ENCODE peak calls at places on chromosomes 6 and 20, in five cellular contexts. F is HepG2, I is K562, C is H1, T is GM12878. A is an unnamed sample.

GRCh38 chr6:139544699-139545052 is 170.2 kb upstream of the CITED2 start:
- DNase-seq in F (no peak), I (no peak), C (no peak), T (no peak), A (no peak)

GRCh38 chr6:119584088-119584487 is 234.5 kb upstream of the MAN1A1 start:
- DNase-seq in F (no peak), I (no peak), C (no peak), T (no peak), A (no peak)

GRCh38 chr6:5905431-5906339 is 101.0 kb downstream of the NRN1 start:
- DNase-seq in F (no peak), I (no peak), C (no peak), T (no peak), A (no peak)

GRCh38 chr6:154352898-154353585 is 3.6 kb downstream of the IPCEF1 start:
- DNase-seq in F (no peak), I (no peak), C (no peak), T (peak), A (no peak)

GRCh38 chr6:24340998-24341934 is 16.6 kb downstream of the DCDC2 start:
- DNase-seq in F (peak), I (no peak), C (no peak), T (no peak), A (no peak)

GRCh38 chr6:74931567-74931966 is 274.3 kb downstream of the COL12A1 start:
- DNase-seq in F (no peak), I (no peak), C (no peak), T (no peak), A (no peak)

GRCh38 chr20:35735828-35736470 is 6.1 kb downstream of the RBM39 start:
- DNase-seq in F (no peak), I (no peak), C (no peak), T (no peak), A (no peak)

GRCh38 chr20:25017257-25017803 is 24.8 kb upstream of the APMAP start:
- DNase-seq in F (peak), I (no peak), C (peak), T (no peak), A (no peak)

GRCh38 chr6:140979642-140980091 is 1153.1 kb upstream of the GJE1 start:
- DNase-seq in F (no peak), I (no peak), C (no peak), T (no peak), A (no peak)

GRCh38 chr6:157242791-157243190 is 80.5 kb downstream of the TMEM242 start:
- DNase-seq in F (no peak), I (no peak), C (no peak), T (no peak), A (no peak)

GRCh38 chr6:145815351-145815772 is 767 bp upstream of the FBXO30 start:
- DNase-seq in F (no peak), I (peak), C (peak), T (no peak), A (no peak)
- TF ChIP-seq SIN3A in F (no peak), I (no peak), C (no peak), T (no peak), A (no peak)

GRCh38 chr6:90286884-90287488 is 9.7 kb downstream of the BACH2 start:
- DNase-seq in F (peak), I (peak), C (peak), T (no peak), A (peak)

GRCh38 chr6:90288404-90288803 is 8.2 kb downstream of the BACH2 start:
- DNase-seq in F (no peak), I (no peak), C (no peak), T (no peak), A (no peak)

GRCh38 chr6:90284745-90285481 is 11.7 kb downstream of the BACH2 start:
- DNase-seq in F (no peak), I (no peak), C (no peak), T (peak), A (peak)

GRCh38 chr6:90285611-90286381 is 10.8 kb downstream of the BACH2 start:
- DNase-seq in F (peak), I (peak), C (no peak), T (peak), A (peak)

GRCh38 chr6:90284236-90284744 is 12.4 kb downstream of the BACH2 start:
- DNase-seq in F (no peak), I (peak), C (no peak), T (no peak), A (peak)
- TF ChIP-seq SP1 in F (no peak), I (peak), C (no peak), T (no peak), A (peak)

GRCh38 chr6:100116409-100117194 is 122.6 kb upstream of the MCHR2 start:
- DNase-seq in F (peak), I (peak), C (peak), T (no peak), A (peak)
- TF ChIP-seq SIN3A in F (no peak), I (no peak), C (no peak), T (no peak), A (no peak)

GRCh38 chr20:57870597-57871236 is 160.9 kb upstream of the PMEPA1 start:
- DNase-seq in F (no peak), I (no peak), C (peak), T (no peak), A (no peak)
- TF ChIP-seq SP1 in F (no peak), I (no peak), C (no peak), T (no peak), A (no peak)

DNA sequence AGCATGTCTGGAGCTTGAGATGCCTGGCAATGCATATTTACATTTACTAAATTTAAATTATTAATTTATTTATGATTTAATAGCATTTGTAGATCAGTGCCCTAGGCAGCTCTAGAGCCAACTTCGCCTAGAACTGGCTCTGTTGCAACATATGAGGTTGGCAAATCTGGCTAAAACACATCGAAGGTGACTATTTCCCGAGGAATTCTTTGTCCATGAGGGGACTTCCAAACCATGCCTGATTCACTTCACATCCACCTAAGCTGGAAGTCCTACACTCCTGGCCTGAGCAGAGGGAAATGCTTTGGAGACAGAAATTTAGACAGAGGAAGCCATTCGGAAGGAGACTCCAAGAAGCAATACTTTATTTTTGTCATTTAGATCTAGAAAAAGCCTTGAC is 211.0 kb upstream of the ARG1 start:
- DNase-seq in F (no peak), I (no peak), C (no peak), T (no peak), A (no peak)
- TF ChIP-seq SIN3A in F (no peak), I (no peak), C (no peak), T (no peak), A (no peak)

GRCh38 chr6:162165479-162165878 is 562.1 kb downstream of the PRKN start:
- DNase-seq in F (no peak), I (no peak), C (no peak), T (no peak), A (no peak)
- TF ChIP-seq SP1 in F (no peak), I (no peak), C (no peak), T (no peak), A (no peak)